ENCODE peak calls at places on chromosomes 3 and 15, in nine cellular contexts. One of them, this sample, is unnamed.

GRCh38 chr3:74500257-74500656 is 114.2 kb downstream of the CNTN3 start:
- DNase-seq in left colon: no peak
- DNase-seq in OCI-M1: no peak
- DNase-seq in WTC11: no peak
- DNase-seq in A172: no peak
- DNase-seq in activated CD8-positive, alpha-beta memory T cell treated with anti-CD3 and anti-CD28 coated beads, Interleukin-2, amount 10 ng/mL, durations not matched to agents 7 days and 5 days: no peak
- DNase-seq in IMR-90: peak; percentile 17
- DNase-seq in activated naive CD4-positive, alpha-beta T cell treated with Interleukin-2 at 50 U/mL for 16 hours: no peak
- DNase-seq in HT1080: no peak
- DNase-seq in this sample: no peak

GRCh38 chr15:43912991-43913927 is 86.5 kb downstream of the WDR76 start:
- DNase-seq in HT1080: peak; percentile 100
- DNase-seq in WTC11: no peak
- DNase-seq in IMR-90: peak; percentile 99
- DNase-seq in left colon: no peak
- DNase-seq in OCI-M1: peak; percentile 23
- DNase-seq in activated CD8-positive, alpha-beta memory T cell treated with anti-CD3 and anti-CD28 coated beads, Interleukin-2, amount 10 ng/mL, durations not matched to agents 7 days and 5 days: no peak
- DNase-seq in A172: peak; percentile 98
- DNase-seq in activated naive CD4-positive, alpha-beta T cell treated with Interleukin-2 at 50 U/mL for 16 hours: no peak
- DNase-seq in this sample: no peak

GRCh38 chr3:23874359-23875120 is 42.2 kb downstream of the NKIRAS1 start:
- DNase-seq in activated naive CD4-positive, alpha-beta T cell treated with Interleukin-2 at 50 U/mL for 16 hours: no peak
- DNase-seq in A172: no peak
- DNase-seq in OCI-M1: no peak
- DNase-seq in WTC11: no peak
- DNase-seq in HT1080: no peak
- DNase-seq in IMR-90: peak; percentile 87
- DNase-seq in activated CD8-positive, alpha-beta memory T cell treated with anti-CD3 and anti-CD28 coated beads, Interleukin-2, amount 10 ng/mL, durations not matched to agents 7 days and 5 days: no peak
- DNase-seq in left colon: no peak
- DNase-seq in this sample: no peak

GRCh38 chr3:16496008-16496407 is 17.5 kb downstream of the RFTN1 start:
- DNase-seq in activated naive CD4-positive, alpha-beta T cell treated with Interleukin-2 at 50 U/mL for 16 hours: no peak
- DNase-seq in activated CD8-positive, alpha-beta memory T cell treated with anti-CD3 and anti-CD28 coated beads, Interleukin-2, amount 10 ng/mL, durations not matched to agents 7 days and 5 days: no peak
- DNase-seq in WTC11: no peak
- DNase-seq in OCI-M1: no peak
- DNase-seq in A172: no peak
- DNase-seq in IMR-90: no peak
- DNase-seq in left colon: no peak
- DNase-seq in HT1080: no peak
- DNase-seq in this sample: no peak

GRCh38 chr3:72282918-72283317 is 498.0 kb upstream of the PROK2 start:
- DNase-seq in left colon: no peak
- DNase-seq in WTC11: no peak
- DNase-seq in activated naive CD4-positive, alpha-beta T cell treated with Interleukin-2 at 50 U/mL for 16 hours: no peak
- DNase-seq in IMR-90: no peak
- DNase-seq in activated CD8-positive, alpha-beta memory T cell treated with anti-CD3 and anti-CD28 coated beads, Interleukin-2, amount 10 ng/mL, durations not matched to agents 7 days and 5 days: no peak
- DNase-seq in OCI-M1: peak; percentile 21
- DNase-seq in A172: no peak
- DNase-seq in HT1080: no peak
- DNase-seq in this sample: peak; percentile 20

GRCh38 chr3:16587703-16588070 is 17.5 kb downstream of the DAZL start:
- DNase-seq in A172: no peak
- DNase-seq in HT1080: no peak
- DNase-seq in IMR-90: peak; percentile 1
- DNase-seq in left colon: no peak
- DNase-seq in OCI-M1: no peak
- DNase-seq in activated CD8-positive, alpha-beta memory T cell treated with anti-CD3 and anti-CD28 coated beads, Interleukin-2, amount 10 ng/mL, durations not matched to agents 7 days and 5 days: no peak
- DNase-seq in WTC11: no peak
- DNase-seq in activated naive CD4-positive, alpha-beta T cell treated with Interleukin-2 at 50 U/mL for 16 hours: no peak
- DNase-seq in this sample: no peak

GRCh38 chr3:184085389-184085852 is 11.4 kb upstream of the HTR3E start:
- DNase-seq in OCI-M1: peak; percentile 24
- DNase-seq in IMR-90: peak; percentile 36
- DNase-seq in left colon: no peak
- DNase-seq in WTC11: no peak
- DNase-seq in A172: peak; percentile 70
- DNase-seq in activated CD8-positive, alpha-beta memory T cell treated with anti-CD3 and anti-CD28 coated beads, Interleukin-2, amount 10 ng/mL, durations not matched to agents 7 days and 5 days: no peak
- DNase-seq in HT1080: peak; percentile 74
- DNase-seq in activated naive CD4-positive, alpha-beta T cell treated with Interleukin-2 at 50 U/mL for 16 hours: no peak
- DNase-seq in this sample: peak; percentile 80

GRCh38 chr15:59199775-59200465 is 6.7 kb upstream of the LDHAL6B start:
- DNase-seq in activated CD8-positive, alpha-beta memory T cell treated with anti-CD3 and anti-CD28 coated beads, Interleukin-2, amount 10 ng/mL, durations not matched to agents 7 days and 5 days: peak; percentile 25
- DNase-seq in left colon: no peak
- DNase-seq in activated naive CD4-positive, alpha-beta T cell treated with Interleukin-2 at 50 U/mL for 16 hours: no peak
- DNase-seq in WTC11: no peak
- DNase-seq in IMR-90: peak; percentile 85
- DNase-seq in OCI-M1: no peak
- DNase-seq in HT1080: peak; percentile 87
- DNase-seq in A172: peak; percentile 92
- DNase-seq in this sample: no peak

GRCh38 chr15:25180606-25181289 is 226.0 kb downstream of the SNRPN start:
- DNase-seq in HT1080: no peak
- DNase-seq in A172: no peak
- DNase-seq in left colon: peak; percentile 10
- DNase-seq in activated CD8-positive, alpha-beta memory T cell treated with anti-CD3 and anti-CD28 coated beads, Interleukin-2, amount 10 ng/mL, durations not matched to agents 7 days and 5 days: peak; percentile 23
- DNase-seq in activated naive CD4-positive, alpha-beta T cell treated with Interleukin-2 at 50 U/mL for 16 hours: no peak
- DNase-seq in IMR-90: no peak
- DNase-seq in WTC11: peak; percentile 5
- DNase-seq in OCI-M1: no peak
- DNase-seq in this sample: no peak

GRCh38 chr15:73784299-73784698 is 31.1 kb upstream of the INSYN1 start:
- DNase-seq in WTC11: no peak
- DNase-seq in HT1080: no peak
- DNase-seq in IMR-90: no peak
- DNase-seq in A172: no peak
- DNase-seq in activated CD8-positive, alpha-beta memory T cell treated with anti-CD3 and anti-CD28 coated beads, Interleukin-2, amount 10 ng/mL, durations not matched to agents 7 days and 5 days: no peak
- DNase-seq in OCI-M1: no peak
- DNase-seq in left colon: no peak
- DNase-seq in activated naive CD4-positive, alpha-beta T cell treated with Interleukin-2 at 50 U/mL for 16 hours: no peak
- DNase-seq in this sample: no peak